ENCODE peak calls at places on chromosomes 7 and 10, in seven cellular contexts. One of them, this sample, is unnamed.

GRCh38 chr7:38185395-38185920 is 7.4 kb downstream of the STARD3NL start:
- DNase-seq in astrocyte: no peak
- DNase-seq in tibial nerve: no peak
- DNase-seq in cardiac muscle cell: peak; percentile 30
- DNase-seq in CD4-positive, CD25-positive, alpha-beta regulatory T cell: no peak
- DNase-seq in uterus: no peak
- DNase-seq in CD8-positive, alpha-beta memory T cell: no peak
- DNase-seq in this sample: no peak

GRCh38 chr7:105429746-105430612 is 41.3 kb upstream of the SRPK2 start:
- DNase-seq in tibial nerve: no peak
- DNase-seq in uterus: peak; percentile 20
- DNase-seq in CD4-positive, CD25-positive, alpha-beta regulatory T cell: peak; percentile 19
- DNase-seq in cardiac muscle cell: peak; percentile 57
- DNase-seq in astrocyte: peak; percentile 14
- DNase-seq in CD8-positive, alpha-beta memory T cell: peak; percentile 36
- DNase-seq in this sample: no peak

GRCh38 chr7:14767716-14768425 is 134.7 kb downstream of the DGKB start:
- DNase-seq in tibial nerve: no peak
- DNase-seq in CD4-positive, CD25-positive, alpha-beta regulatory T cell: no peak
- DNase-seq in uterus: no peak
- DNase-seq in cardiac muscle cell: peak; percentile 6
- DNase-seq in astrocyte: no peak
- DNase-seq in CD8-positive, alpha-beta memory T cell: no peak
- DNase-seq in this sample: no peak

GRCh38 chr10:108521827-108522503 is 1357.5 kb upstream of the SORCS1 start:
- DNase-seq in tibial nerve: no peak
- DNase-seq in uterus: no peak
- DNase-seq in astrocyte: no peak
- DNase-seq in cardiac muscle cell: no peak
- DNase-seq in CD8-positive, alpha-beta memory T cell: no peak
- DNase-seq in CD4-positive, CD25-positive, alpha-beta regulatory T cell: no peak
- DNase-seq in this sample: no peak

GRCh38 chr7:137084607-137085380 is 216.3 kb downstream of the CHRM2 start:
- DNase-seq in uterus: no peak
- DNase-seq in cardiac muscle cell: no peak
- DNase-seq in CD4-positive, CD25-positive, alpha-beta regulatory T cell: no peak
- DNase-seq in astrocyte: peak; percentile 52
- DNase-seq in tibial nerve: no peak
- DNase-seq in CD8-positive, alpha-beta memory T cell: no peak
- DNase-seq in this sample: no peak

GRCh38 chr7:45039106-45039505 is 39.1 kb downstream of the CCM2 start:
- DNase-seq in astrocyte: no peak
- DNase-seq in CD8-positive, alpha-beta memory T cell: no peak
- DNase-seq in cardiac muscle cell: no peak
- DNase-seq in tibial nerve: no peak
- DNase-seq in uterus: no peak
- DNase-seq in CD4-positive, CD25-positive, alpha-beta regulatory T cell: no peak
- DNase-seq in this sample: no peak

GRCh38 chr10:16894834-16895233 is 77.6 kb upstream of the RSU1 start:
- DNase-seq in astrocyte: no peak
- DNase-seq in CD8-positive, alpha-beta memory T cell: no peak
- DNase-seq in cardiac muscle cell: peak; percentile 37
- DNase-seq in uterus: no peak
- DNase-seq in tibial nerve: no peak
- DNase-seq in CD4-positive, CD25-positive, alpha-beta regulatory T cell: no peak
- DNase-seq in this sample: no peak

GRCh38 chr10:58435297-58435696 is 50.1 kb downstream of the TFAM start:
- DNase-seq in CD8-positive, alpha-beta memory T cell: no peak
- DNase-seq in tibial nerve: no peak
- DNase-seq in uterus: no peak
- DNase-seq in CD4-positive, CD25-positive, alpha-beta regulatory T cell: no peak
- DNase-seq in astrocyte: peak; percentile 100
- DNase-seq in cardiac muscle cell: peak; percentile 96
- DNase-seq in this sample: no peak

GRCh38 chr10:124318076-124318475 is 100.6 kb downstream of the OAT start:
- DNase-seq in cardiac muscle cell: no peak
- DNase-seq in CD4-positive, CD25-positive, alpha-beta regulatory T cell: no peak
- DNase-seq in CD8-positive, alpha-beta memory T cell: no peak
- DNase-seq in tibial nerve: no peak
- DNase-seq in astrocyte: no peak
- DNase-seq in uterus: no peak
- DNase-seq in this sample: no peak

GRCh38 chr7:130489140-130489967 is 2.5 kb upstream of the MEST start:
- DNase-seq in cardiac muscle cell: peak; percentile 83
- DNase-seq in astrocyte: peak; percentile 98
- DNase-seq in uterus: no peak
- DNase-seq in tibial nerve: no peak
- DNase-seq in CD4-positive, CD25-positive, alpha-beta regulatory T cell: no peak
- DNase-seq in CD8-positive, alpha-beta memory T cell: no peak
- DNase-seq in this sample: no peak

GRCh38 chr7:156610130-156610529 is 30.4 kb upstream of the RNF32 start:
- DNase-seq in CD8-positive, alpha-beta memory T cell: no peak
- DNase-seq in uterus: no peak
- DNase-seq in astrocyte: no peak
- DNase-seq in CD4-positive, CD25-positive, alpha-beta regulatory T cell: no peak
- DNase-seq in tibial nerve: no peak
- DNase-seq in cardiac muscle cell: no peak
- DNase-seq in this sample: no peak

GRCh38 chr10:44723654-44724053 is 187.5 kb upstream of the TMEM72 start:
- DNase-seq in CD4-positive, CD25-positive, alpha-beta regulatory T cell: no peak
- DNase-seq in astrocyte: peak; percentile 79
- DNase-seq in cardiac muscle cell: peak; percentile 39
- DNase-seq in uterus: no peak
- DNase-seq in CD8-positive, alpha-beta memory T cell: no peak
- DNase-seq in tibial nerve: no peak
- DNase-seq in this sample: no peak

GRCh38 chr7:101784275-101785127 is 32.9 kb upstream of the CUX1 start:
- DNase-seq in astrocyte: no peak
- DNase-seq in CD4-positive, CD25-positive, alpha-beta regulatory T cell: no peak
- DNase-seq in uterus: no peak
- DNase-seq in tibial nerve: no peak
- DNase-seq in cardiac muscle cell: peak; percentile 63
- DNase-seq in CD8-positive, alpha-beta memory T cell: no peak
- DNase-seq in this sample: no peak

GRCh38 chr7:141748401-141748800 is 10.2 kb downstream of the SSBP1 start:
- DNase-seq in tibial nerve: no peak
- DNase-seq in uterus: no peak
- DNase-seq in CD8-positive, alpha-beta memory T cell: no peak
- DNase-seq in CD4-positive, CD25-positive, alpha-beta regulatory T cell: no peak
- DNase-seq in cardiac muscle cell: no peak
- DNase-seq in astrocyte: peak; percentile 46
- DNase-seq in this sample: no peak

GRCh38 chr7:141754939-141755338 is 9.0 kb upstream of the TAS2R3 start:
- DNase-seq in cardiac muscle cell: peak; percentile 28
- DNase-seq in astrocyte: no peak
- DNase-seq in CD4-positive, CD25-positive, alpha-beta regulatory T cell: no peak
- DNase-seq in uterus: no peak
- DNase-seq in CD8-positive, alpha-beta memory T cell: peak; percentile 3
- DNase-seq in tibial nerve: no peak
- DNase-seq in this sample: no peak

DNA sequence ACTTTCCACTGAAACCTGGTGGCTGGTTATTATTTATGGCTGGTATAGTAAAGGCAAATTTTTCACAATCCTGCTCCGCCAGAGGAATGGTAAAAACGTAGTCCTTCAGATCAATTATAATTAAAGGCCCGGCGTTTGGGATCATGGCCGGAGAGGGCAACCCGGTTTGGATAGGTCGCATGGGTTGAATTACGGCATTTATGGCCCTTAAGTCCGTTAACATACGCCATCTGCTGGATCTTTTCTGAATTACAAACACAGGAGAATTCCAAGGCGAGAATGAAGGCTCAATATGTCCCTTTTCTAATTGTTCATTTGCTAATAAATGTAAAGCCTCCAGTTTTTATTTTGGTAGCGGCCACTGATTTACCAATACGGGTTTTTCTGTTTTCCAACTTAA is 11.3 kb upstream of the TAS2R3 start:
- DNase-seq in CD8-positive, alpha-beta memory T cell: no peak
- DNase-seq in CD4-positive, CD25-positive, alpha-beta regulatory T cell: no peak
- DNase-seq in astrocyte: no peak
- DNase-seq in uterus: no peak
- DNase-seq in cardiac muscle cell: no peak
- DNase-seq in tibial nerve: no peak
- DNase-seq in this sample: no peak
- H3K27ac ChIP-seq in CD8-positive, alpha-beta memory T cell: no peak overlapping the region
- H3K27ac ChIP-seq in CD4-positive, CD25-positive, alpha-beta regulatory T cell: no peak overlapping the region
- H3K27ac ChIP-seq in astrocyte: no peak overlapping the region
- H3K27ac ChIP-seq in uterus: no peak overlapping the region
- H3K27ac ChIP-seq in cardiac muscle cell: no peak overlapping the region
- H3K27ac ChIP-seq in tibial nerve: no peak overlapping the region
- H3K27ac ChIP-seq in this sample: no peak overlapping the region

GRCh38 chr7:4748267-4748666 is 27.2 kb upstream of the AP5Z1 start:
- DNase-seq in tibial nerve: no peak
- DNase-seq in CD8-positive, alpha-beta memory T cell: no peak
- DNase-seq in cardiac muscle cell: no peak
- DNase-seq in CD4-positive, CD25-positive, alpha-beta regulatory T cell: no peak
- DNase-seq in astrocyte: no peak
- DNase-seq in uterus: no peak
- DNase-seq in this sample: no peak

GRCh38 chr7:4747013-4747412 is 28.4 kb upstream of the AP5Z1 start:
- DNase-seq in tibial nerve: no peak
- DNase-seq in cardiac muscle cell: no peak
- DNase-seq in uterus: no peak
- DNase-seq in CD4-positive, CD25-positive, alpha-beta regulatory T cell: no peak
- DNase-seq in astrocyte: no peak
- DNase-seq in CD8-positive, alpha-beta memory T cell: no peak
- DNase-seq in this sample: no peak

GRCh38 chr7:4749363-4749762 is 26.1 kb upstream of the AP5Z1 start:
- DNase-seq in CD8-positive, alpha-beta memory T cell: no peak
- DNase-seq in cardiac muscle cell: no peak
- DNase-seq in astrocyte: no peak
- DNase-seq in uterus: no peak
- DNase-seq in tibial nerve: no peak
- DNase-seq in CD4-positive, CD25-positive, alpha-beta regulatory T cell: no peak
- DNase-seq in this sample: no peak

GRCh38 chr7:4745971-4746919 is 29.2 kb upstream of the AP5Z1 start:
- DNase-seq in tibial nerve: no peak
- DNase-seq in CD4-positive, CD25-positive, alpha-beta regulatory T cell: no peak
- DNase-seq in CD8-positive, alpha-beta memory T cell: peak; percentile 22
- DNase-seq in cardiac muscle cell: peak; percentile 74
- DNase-seq in astrocyte: peak; percentile 48
- DNase-seq in uterus: no peak
- DNase-seq in this sample: no peak

GRCh38 chr7:4747746-4748145 is 27.7 kb upstream of the AP5Z1 start:
- DNase-seq in uterus: no peak
- DNase-seq in astrocyte: no peak
- DNase-seq in cardiac muscle cell: no peak
- DNase-seq in CD4-positive, CD25-positive, alpha-beta regulatory T cell: no peak
- DNase-seq in CD8-positive, alpha-beta memory T cell: no peak
- DNase-seq in tibial nerve: no peak
- DNase-seq in this sample: no peak
- H3K27ac ChIP-seq in uterus: peak overlapping the region; percentile 91
- H3K27ac ChIP-seq in astrocyte: no peak overlapping the region
- H3K27ac ChIP-seq in cardiac muscle cell: no peak overlapping the region
- H3K27ac ChIP-seq in CD4-positive, CD25-positive, alpha-beta regulatory T cell: peak overlapping the region; percentile 84
- H3K27ac ChIP-seq in CD8-positive, alpha-beta memory T cell: no peak overlapping the region
- H3K27ac ChIP-seq in tibial nerve: no peak overlapping the region
- H3K27ac ChIP-seq in this sample: no peak overlapping the region

GRCh38 chr7:97128736-97129135 is 11.2 kb downstream of the SDHAF3 start:
- DNase-seq in tibial nerve: no peak
- DNase-seq in uterus: no peak
- DNase-seq in cardiac muscle cell: no peak
- DNase-seq in astrocyte: no peak
- DNase-seq in CD4-positive, CD25-positive, alpha-beta regulatory T cell: no peak
- DNase-seq in CD8-positive, alpha-beta memory T cell: no peak
- DNase-seq in this sample: no peak

GRCh38 chr7:97120713-97121457 is 3.4 kb downstream of the SDHAF3 start:
- DNase-seq in cardiac muscle cell: no peak
- DNase-seq in tibial nerve: no peak
- DNase-seq in CD4-positive, CD25-positive, alpha-beta regulatory T cell: no peak
- DNase-seq in CD8-positive, alpha-beta memory T cell: no peak
- DNase-seq in uterus: no peak
- DNase-seq in astrocyte: no peak
- DNase-seq in this sample: no peak

GRCh38 chr7:97130417-97131139 is 13.1 kb downstream of the SDHAF3 start:
- DNase-seq in tibial nerve: no peak
- DNase-seq in uterus: no peak
- DNase-seq in astrocyte: no peak
- DNase-seq in CD8-positive, alpha-beta memory T cell: no peak
- DNase-seq in CD4-positive, CD25-positive, alpha-beta regulatory T cell: no peak
- DNase-seq in cardiac muscle cell: peak; percentile 18
- DNase-seq in this sample: no peak

DNA sequence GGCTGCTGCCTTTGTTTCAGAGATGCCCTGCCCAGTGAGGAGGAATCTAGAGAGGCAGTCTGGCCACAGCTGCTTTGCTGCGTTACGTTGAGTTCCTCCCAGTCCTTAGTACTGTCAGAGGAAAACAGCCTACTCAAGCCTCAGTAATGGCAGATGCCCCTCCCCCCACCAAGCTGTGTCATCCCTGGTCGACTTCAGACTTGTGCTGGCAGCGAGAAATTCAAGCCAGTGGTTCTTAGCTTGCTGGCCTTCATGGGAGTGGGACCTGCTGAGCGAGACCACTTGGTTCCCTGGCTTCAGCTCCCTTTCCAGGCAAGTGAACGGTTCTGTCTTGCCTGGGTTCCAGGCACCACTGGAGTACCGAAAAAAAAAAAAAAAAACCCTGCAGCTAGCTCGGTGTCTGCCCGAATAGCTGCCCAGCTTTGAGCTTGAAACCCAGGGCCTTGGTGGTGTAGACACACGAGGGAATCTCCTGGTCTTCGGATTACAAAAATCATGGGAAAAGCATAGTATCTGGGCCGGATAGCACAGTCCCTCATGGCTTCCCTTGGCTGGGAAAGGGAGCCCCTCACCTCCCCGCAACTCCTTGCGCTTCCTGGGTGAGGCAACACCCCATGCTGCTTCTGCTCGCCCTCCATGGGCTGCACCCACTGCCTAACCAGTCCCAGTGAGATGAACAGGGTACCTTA is 9.1 kb downstream of the SDHAF3 start:
- DNase-seq in tibial nerve: no peak
- DNase-seq in CD4-positive, CD25-positive, alpha-beta regulatory T cell: no peak
- DNase-seq in CD8-positive, alpha-beta memory T cell: no peak
- DNase-seq in uterus: no peak
- DNase-seq in cardiac muscle cell: peak; percentile 25
- DNase-seq in astrocyte: no peak
- DNase-seq in this sample: no peak
- H3K27ac ChIP-seq in tibial nerve: no peak overlapping the region
- H3K27ac ChIP-seq in CD4-positive, CD25-positive, alpha-beta regulatory T cell: no peak overlapping the region
- H3K27ac ChIP-seq in CD8-positive, alpha-beta memory T cell: peak overlapping the region; percentile 47
- H3K27ac ChIP-seq in uterus: no peak overlapping the region
- H3K27ac ChIP-seq in cardiac muscle cell: peak overlapping the region; percentile 51
- H3K27ac ChIP-seq in astrocyte: no peak overlapping the region
- H3K27ac ChIP-seq in this sample: no peak overlapping the region

DNA sequence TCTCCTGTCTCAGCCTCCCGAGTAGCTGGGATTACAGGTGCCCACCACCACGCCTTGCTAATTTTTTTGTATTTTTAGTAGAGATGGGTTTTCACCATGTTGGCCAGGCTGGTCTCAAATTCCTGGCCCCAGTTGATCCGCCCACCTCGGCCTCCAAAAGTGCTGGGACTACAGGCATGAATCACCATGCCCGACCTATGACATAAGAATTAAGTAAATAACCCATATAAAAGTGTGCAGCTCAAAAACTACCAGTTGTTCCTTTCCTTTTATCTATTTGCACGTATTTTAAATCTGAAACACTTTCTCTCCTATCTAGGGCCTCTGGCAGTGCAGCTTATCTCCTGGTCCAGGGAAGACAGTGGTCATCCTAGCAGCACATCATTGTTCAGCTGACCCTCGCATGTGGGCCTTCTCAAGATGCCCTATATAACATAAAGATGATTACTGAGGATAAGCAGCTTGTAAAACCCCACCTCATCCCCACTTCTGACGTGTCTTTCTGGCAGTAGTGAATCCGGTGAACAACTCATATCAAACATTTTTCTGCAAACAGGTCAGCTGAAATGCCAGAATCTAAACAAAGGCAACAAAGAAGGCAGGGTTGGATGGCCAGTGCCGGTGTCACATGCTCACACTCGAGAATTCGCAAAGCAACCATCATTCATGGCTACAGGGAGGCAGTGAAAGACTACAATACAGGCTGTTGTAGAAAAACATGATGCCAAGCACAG is 36.0 kb upstream of the KCNIP2 start:
- DNase-seq in CD4-positive, CD25-positive, alpha-beta regulatory T cell: no peak
- DNase-seq in tibial nerve: no peak
- DNase-seq in CD8-positive, alpha-beta memory T cell: no peak
- DNase-seq in cardiac muscle cell: peak; percentile 32
- DNase-seq in astrocyte: peak; percentile 96
- DNase-seq in uterus: peak; percentile 20
- DNase-seq in this sample: peak; percentile 11
- H3K27ac ChIP-seq in CD4-positive, CD25-positive, alpha-beta regulatory T cell: no peak overlapping the region
- H3K27ac ChIP-seq in tibial nerve: no peak overlapping the region
- H3K27ac ChIP-seq in CD8-positive, alpha-beta memory T cell: no peak overlapping the region
- H3K27ac ChIP-seq in cardiac muscle cell: no peak overlapping the region
- H3K27ac ChIP-seq in astrocyte: peak overlapping the region; percentile 89
- H3K27ac ChIP-seq in uterus: peak overlapping the region; percentile 60
- H3K27ac ChIP-seq in this sample: peak overlapping the region; percentile 65

This sample was measured in substantia nigra.